ENCODE peak calls at places on chromosomes 11 and 22, in nine cellular contexts. A, F, Q, B, V, D, Y, L and Z are unnamed samples. For H3K4me1, the result is how much of the 10 kb centered on the place peaks cover.

GRCh38 chr22:25845985-25846745 is 104.2 kb downstream of the MYO18B start:
- DNase-seq in A (no peak), F (no peak), Q (no peak), B (no peak), V (no peak), D (no peak), Y (no peak), L (no peak), Z (no peak)

GRCh38 chr11:68093565-68093964 is 27.6 kb downstream of the CHKA start:
- DNase-seq in A (no peak), F (no peak), Q (no peak), B (no peak), V (no peak), D (no peak), Y (no peak), L (no peak), Z (no peak)

GRCh38 chr22:46629291-46629690 is 9.1 kb downstream of the GRAMD4 start:
- DNase-seq in A (no peak), F (no peak), Q (no peak), B (no peak), V (no peak), D (no peak), Y (no peak), L (no peak), Z (no peak)

GRCh38 chr11:70024036-70024772 is 53.9 kb upstream of the ANO1 start:
- DNase-seq in A (no peak), F (no peak), Q (no peak), B (no peak), V (no peak), D (no peak), Y (no peak), L (no peak), Z (no peak)

GRCh38 chr11:14148653-14149273 is 186.2 kb downstream of the SPON1 start:
- DNase-seq in A (no peak), F (peak), Q (no peak), B (no peak), V (no peak), D (no peak), Y (no peak), L (no peak), Z (no peak)

GRCh38 chr22:17429516-17429915 is 60.3 kb downstream of the CECR2 start:
- DNase-seq in A (no peak), F (no peak), Q (no peak), B (no peak), V (no peak), D (no peak), Y (no peak), L (no peak), Z (no peak)

GRCh38 chr11:15396778-15397177 is 282.1 kb downstream of the INSC start:
- DNase-seq in A (no peak), F (no peak), Q (no peak), B (no peak), V (no peak), D (no peak), Y (no peak), L (no peak), Z (no peak)

GRCh38 chr22:35301370-35301874 is 1.7 kb downstream of the TOM1 start:
- DNase-seq in A (peak), F (no peak), Q (peak), B (no peak), V (no peak), D (peak), Y (no peak), L (peak), Z (peak)

GRCh38 chr11:122559734-122560382 is 95.7 kb upstream of the UBASH3B start:
- DNase-seq in A (no peak), F (no peak), Q (no peak), B (no peak), V (no peak), D (no peak), Y (no peak), L (no peak), Z (no peak)

GRCh38 chr11:61007971-61008896 is 36.8 kb downstream of the CD6 start:
- DNase-seq in A (no peak), F (no peak), Q (no peak), B (no peak), V (no peak), D (peak), Y (peak), L (no peak), Z (no peak)

GRCh38 chr22:37210041-37210803 is 2.1 kb downstream of the SSTR3 start:
- DNase-seq in A (no peak), F (no peak), Q (no peak), B (peak), V (no peak), D (no peak), Y (peak), L (no peak), Z (no peak)

GRCh38 chr22:50600967-50601668 is 525 bp downstream of the MAPK8IP2 start:
- DNase-seq in A (no peak), F (no peak), Q (no peak), B (peak), V (no peak), D (peak), Y (peak), L (no peak), Z (no peak)

GRCh38 chr11:74948546-74948897 is 369 bp downstream of the XRRA1 start:
- DNase-seq in A (no peak), F (no peak), Q (no peak), B (no peak), V (no peak), D (no peak), Y (peak), L (no peak), Z (no peak)

GRCh38 chr11:120563698-120564572 is 52.4 kb downstream of the GRIK4 start:
- DNase-seq in A (no peak), F (no peak), Q (no peak), B (peak), V (no peak), D (no peak), Y (no peak), L (peak), Z (no peak)

GRCh38 chr11:61042961-61043540 is 59.2 kb upstream of the CD5 start:
- DNase-seq in A (no peak), F (peak), Q (no peak), B (no peak), V (no peak), D (no peak), Y (no peak), L (no peak), Z (no peak)

GRCh38 chr11:27403195-27403594 is 40.2 kb upstream of the CCDC34 start:
- DNase-seq in A (no peak), F (no peak), Q (no peak), B (no peak), V (no peak), D (no peak), Y (no peak), L (no peak), Z (no peak)

GRCh38 chr11:46247664-46248063 is 29.8 kb upstream of the CREB3L1 start:
- DNase-seq in A (no peak), F (peak), Q (no peak), B (no peak), V (no peak), D (peak), Y (no peak), L (no peak), Z (no peak)

GRCh38 chr22:50176850-50177536 is 6.5 kb downstream of the PANX2 start:
- DNase-seq in A (no peak), F (no peak), Q (no peak), B (peak), V (no peak), D (no peak), Y (no peak), L (no peak), Z (no peak)

GRCh38 chr11:9601041-9601875 is 27.8 kb downstream of the WEE1 start:
- DNase-seq in A (no peak), F (peak), Q (peak), B (no peak), V (no peak), D (no peak), Y (no peak), L (peak), Z (peak)

GRCh38 chr11:7437706-7438105 is 47.6 kb upstream of the OLFML1 start:
- DNase-seq in A (no peak), F (no peak), Q (no peak), B (no peak), V (no peak), D (no peak), Y (no peak), L (no peak), Z (no peak)

GRCh38 chr11:118012083-118012669 is 26.0 kb downstream of the IL10RA start:
- DNase-seq in A (peak), F (peak), Q (peak), B (no peak), V (no peak), D (no peak), Y (no peak), L (no peak), Z (no peak)

GRCh38 chr11:29534831-29535230 is 482.0 kb downstream of the KCNA4 start:
- DNase-seq in A (no peak), F (no peak), Q (no peak), B (no peak), V (no peak), D (no peak), Y (no peak), L (no peak), Z (no peak)

GRCh38 chr11:18319914-18320313 is 2.0 kb downstream of the HPS5 start:
- DNase-seq in A (no peak), F (no peak), Q (no peak), B (no peak), V (no peak), D (no peak), Y (no peak), L (no peak), Z (no peak)

GRCh38 chr22:49772692-49773091 is 55.0 kb downstream of the BRD1 start:
- DNase-seq in A (no peak), F (no peak), Q (no peak), B (no peak), V (no peak), D (no peak), Y (no peak), L (peak), Z (no peak)

GRCh38 chr22:23673826-23674690 is 16.8 kb upstream of the RGL4 start:
- DNase-seq in A (no peak), F (no peak), Q (no peak), B (peak), V (no peak), D (no peak), Y (no peak), L (no peak), Z (no peak)

GRCh38 chr11:2387266-2387982 is 10.3 kb downstream of the CD81 start:
- DNase-seq in A (no peak), F (peak), Q (no peak), B (no peak), V (no peak), D (no peak), Y (peak), L (no peak), Z (no peak)

GRCh38 chr11:19873730-19874129 is 161.1 kb downstream of the NAV2 start:
- DNase-seq in A (no peak), F (no peak), Q (no peak), B (no peak), V (no peak), D (no peak), Y (no peak), L (no peak), Z (no peak)

GRCh38 chr11:117856252-117856651 is 20.2 kb downstream of the FXYD6 start:
- DNase-seq in A (no peak), F (no peak), Q (no peak), B (no peak), V (no peak), D (no peak), Y (no peak), L (no peak), Z (no peak)

GRCh38 chr11:74925281-74925680 is 23.6 kb downstream of the XRRA1 start:
- DNase-seq in A (no peak), F (no peak), Q (no peak), B (no peak), V (no peak), D (no peak), Y (no peak), L (no peak), Z (no peak)

GRCh38 chr11:72069200-72069599 is 11.1 kb downstream of the NUMA1 start:
- DNase-seq in A (no peak), F (no peak), Q (no peak), B (no peak), V (no peak), D (no peak), Y (no peak), L (no peak), Z (no peak)

GRCh38 chr11:118076754-118077281 is at the start of gene TMPRSS4:
- DNase-seq in A (no peak), F (no peak), Q (no peak), B (no peak), V (no peak), D (peak), Y (no peak), L (no peak), Z (no peak)

GRCh38 chr11:125371451-125371935 is 124.6 kb downstream of the FEZ1 start:
- DNase-seq in A (peak), F (no peak), Q (no peak), B (no peak), V (no peak), D (no peak), Y (peak), L (no peak), Z (no peak)

GRCh38 chr11:31325162-31325561 is 44.4 kb downstream of the DCDC1 start:
- DNase-seq in A (no peak), F (no peak), Q (no peak), B (no peak), V (no peak), D (no peak), Y (no peak), L (no peak), Z (peak)

GRCh38 chr11:113261709-113262475 is 52.5 kb upstream of the TTC12 start:
- DNase-seq in A (no peak), F (peak), Q (no peak), B (no peak), V (no peak), D (no peak), Y (no peak), L (no peak), Z (no peak)

GRCh38 chr11:78031629-78032028 is 8.6 kb upstream of the KCTD14 start:
- DNase-seq in A (no peak), F (no peak), Q (no peak), B (no peak), V (no peak), D (no peak), Y (no peak), L (no peak), Z (no peak)

GRCh38 chr22:19943665-19944026 is 2.0 kb upstream of the TXNRD2 start:
- DNase-seq in A (peak), F (peak), Q (no peak), B (no peak), V (no peak), D (peak), Y (peak), L (no peak), Z (no peak)

GRCh38 chr22:19940536-19941364 is 822 bp upstream of the COMT start:
- DNase-seq in A (peak), F (no peak), Q (no peak), B (no peak), V (no peak), D (peak), Y (peak), L (no peak), Z (no peak)

GRCh38 chr22:19941365-19942070 is at the start of the genes COMT and TXNRD2:
- DNase-seq in A (peak), F (peak), Q (no peak), B (peak), V (no peak), D (peak), Y (peak), L (peak), Z (peak)

GRCh38 chr22:19942071-19942885 is 660 bp upstream of the TXNRD2 start:
- DNase-seq in A (peak), F (peak), Q (no peak), B (no peak), V (no peak), D (peak), Y (peak), L (no peak), Z (no peak)

DNA sequence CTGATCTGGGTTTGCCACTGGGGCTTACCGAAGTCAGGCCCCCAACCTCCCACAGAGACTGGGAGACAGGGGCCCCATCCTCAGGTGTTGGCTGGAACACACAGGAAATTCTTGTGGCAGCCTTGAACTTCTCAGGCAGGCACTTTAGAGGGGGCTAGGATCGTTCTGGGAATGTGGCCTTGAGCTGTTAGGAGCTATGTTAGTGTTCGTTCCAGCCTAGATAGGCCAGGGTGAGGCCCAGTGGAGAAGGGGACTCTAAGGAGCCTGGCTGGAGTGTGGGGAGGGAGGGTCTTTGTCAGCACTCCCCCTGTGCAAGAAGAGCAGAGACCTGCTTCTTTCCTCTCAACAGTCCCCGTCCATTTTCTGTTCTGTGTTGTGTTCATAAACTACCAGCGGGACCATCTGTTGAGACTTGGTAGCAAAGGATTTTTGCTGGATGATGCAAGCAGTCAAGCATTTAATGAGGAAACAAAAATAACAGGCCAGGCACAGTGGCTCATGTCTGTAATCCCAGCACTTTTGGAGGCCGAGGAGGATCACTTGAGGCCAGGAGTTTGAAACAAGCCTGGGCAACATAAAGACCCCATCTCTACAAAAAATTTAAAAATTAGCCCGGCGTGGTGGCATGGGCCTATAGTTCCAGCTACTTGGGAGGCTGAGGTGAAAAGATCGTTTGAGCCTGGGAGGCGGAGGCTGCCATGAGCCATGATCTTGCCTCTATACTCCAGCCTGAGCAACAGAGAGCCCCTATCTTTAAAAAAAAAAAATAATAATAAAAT is 1.5 kb upstream of the TXNRD2 start:
- DNase-seq in A (peak), F (no peak), Q (no peak), B (peak), V (no peak), D (peak), Y (no peak), L (no peak), Z (peak)
- H3K4me3 ChIP-seq in A (peak), F (peak), Q (peak), B (peak), V (peak), D (no peak), Y (peak), L (peak), Z (peak)

DNA sequence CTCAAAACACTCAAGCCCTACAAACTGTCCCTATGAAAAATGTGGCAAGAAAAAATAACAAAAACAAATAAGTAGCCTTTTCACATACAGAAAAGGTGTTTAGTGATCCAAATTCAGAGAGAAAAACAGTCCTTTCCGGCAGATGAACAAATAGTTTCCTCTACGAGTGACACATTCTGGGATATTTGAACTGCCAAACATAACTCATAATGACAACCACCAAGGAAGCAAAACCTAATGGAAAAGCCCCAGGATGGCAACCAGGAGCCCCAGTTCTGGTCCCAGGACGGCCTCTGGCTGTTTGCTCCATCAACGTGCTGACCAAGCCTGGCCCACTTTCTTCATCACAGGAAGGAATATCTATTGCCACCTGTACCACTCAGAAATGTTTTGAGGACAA is 6.0 kb downstream of the PACSIN2 start:
- DNase-seq in A (no peak), F (no peak), Q (no peak), B (no peak), V (no peak), D (no peak), Y (no peak), L (no peak), Z (no peak)
- H3K4me1 ChIP-seq in A (half or more), F (under half), Q (half or more), B (under half), V (half or more), D (half or more), Y (under half), L (under half), Z (under half)

GRCh38 chr22:21991309-21991596 is 8.7 kb upstream of the TOP3B start:
- DNase-seq in A (no peak), F (no peak), Q (no peak), B (no peak), V (no peak), D (no peak), Y (no peak), L (no peak), Z (no peak)
- H3K4me3 ChIP-seq in A (no peak), F (no peak), Q (no peak), B (no peak), V (no peak), D (no peak), Y (no peak), L (no peak), Z (no peak)

GRCh38 chr11:62554377-62554776 is 7.8 kb upstream of the AHNAK start:
- DNase-seq in A (no peak), F (no peak), Q (no peak), B (no peak), V (no peak), D (peak), Y (no peak), L (peak), Z (peak)
- H3K4me1 ChIP-seq in A (half or more), F (half or more), Q (half or more), B (under half), V (half or more), D (half or more), Y (under half), L (half or more), Z (half or more)